ENCODE peak calls at places on chromosomes 5 and 9, in eight cellular contexts. H is GM20000; U is RWPE1; C is activated CD4-positive, alpha-beta T cell treated with anti-CD3 and anti-CD28 coated beads, Interleukin-2, amount 10 ng/mL, durations not matched to agents 7 days and 5 days; D is amniotic stem cell; M is hypothalamus; Y is Peyer's patch; K is adrenal gland. E is an unnamed sample.

GRCh38 chr9:112380771-112381181 is 868 bp downstream of the HSDL2 start:
- DNase-seq in D (no peak), K (no peak), Y (no peak), H (peak; percentile 20), M (no peak), C (no peak), U (no peak), E (no peak)

GRCh38 chr5:74918232-74918669 is 52.1 kb upstream of the FAM169A start:
- DNase-seq in C (no peak), D (no peak), H (no peak), K (no peak), U (no peak), M (no peak), Y (no peak), E (peak; percentile 64)

GRCh38 chr9:116238225-116238624 is 84.6 kb downstream of the PAPPA start:
- DNase-seq in U (peak; percentile 41), M (no peak), K (no peak), C (no peak), H (no peak), Y (no peak), D (peak; percentile 72), E (no peak)

GRCh38 chr9:134466869-134467616 is 140.8 kb downstream of the RXRA start:
- DNase-seq in Y (no peak), U (no peak), H (no peak), D (no peak), C (no peak), K (no peak), M (no peak), E (no peak)

GRCh38 chr9:103444157-103444556 is 449.0 kb downstream of the CYLC2 start:
- DNase-seq in U (no peak), M (no peak), D (no peak), K (no peak), Y (no peak), C (no peak), H (no peak), E (no peak)

GRCh38 chr5:177403194-177403825 is 2.8 kb upstream of the PFN3 start:
- DNase-seq in M (no peak), Y (peak; percentile 40), H (peak; percentile 76), D (no peak), C (peak; percentile 39), K (no peak), U (peak; percentile 69), E (no peak)

GRCh38 chr5:40288791-40289475 is 390.8 kb upstream of the PTGER4 start:
- DNase-seq in Y (no peak), K (no peak), D (no peak), M (no peak), H (no peak), U (no peak), C (no peak), E (no peak)

GRCh38 chr5:172801184-172801671 is 30.2 kb upstream of the DUSP1 start:
- DNase-seq in U (peak; percentile 94), Y (no peak), D (peak; percentile 87), C (no peak), H (no peak), K (no peak), M (no peak), E (no peak)

GRCh38 chr5:113205807-113206206 is 229.0 kb downstream of the TSSK1B start:
- DNase-seq in C (no peak), M (no peak), U (no peak), D (no peak), K (no peak), Y (no peak), H (no peak), E (peak; percentile 75)

GRCh38 chr9:137969008-137969407 is 91.4 kb downstream of the CACNA1B start:
- DNase-seq in C (no peak), M (no peak), U (no peak), Y (no peak), H (no peak), D (no peak), K (peak; percentile 5), E (no peak)

GRCh38 chr9:125462766-125463384 is 201.2 kb downstream of the GAPVD1 start:
- DNase-seq in U (no peak), K (no peak), M (no peak), D (no peak), H (no peak), Y (no peak), C (no peak), E (no peak)

GRCh38 chr9:92771309-92771708 is 6.7 kb upstream of the BICD2 start:
- DNase-seq in U (no peak), H (no peak), Y (no peak), C (no peak), D (no peak), M (no peak), K (no peak), E (no peak)

GRCh38 chr5:120778491-120779293 is 314.6 kb downstream of the PRR16 start:
- DNase-seq in M (no peak), D (peak; percentile 48), C (no peak), Y (no peak), K (no peak), U (no peak), H (no peak), E (no peak)

GRCh38 chr5:132883261-132883834 is 9.9 kb downstream of the LEAP2 start:
- DNase-seq in U (peak; percentile 69), Y (peak; percentile 31), K (peak; percentile 69), D (peak; percentile 55), C (peak; percentile 38), H (peak; percentile 43), M (peak; percentile 5), E (no peak)

GRCh38 chr5:180159756-180160155 is 49.3 kb downstream of the RASGEF1C start:
- DNase-seq in C (no peak), K (no peak), Y (no peak), D (no peak), H (no peak), M (no peak), U (no peak), E (peak; percentile 28)

GRCh38 chr5:42858031-42858643 is 46.4 kb upstream of the SELENOP start:
- DNase-seq in D (no peak), M (peak; percentile 13), K (no peak), Y (no peak), U (peak; percentile 26), H (no peak), C (no peak), E (no peak)

GRCh38 chr9:106718996-106719395 is 144.0 kb upstream of the ZNF462 start:
- DNase-seq in K (no peak), C (no peak), Y (no peak), M (no peak), U (peak; percentile 14), H (no peak), D (no peak), E (no peak)

GRCh38 chr9:76677481-76678055 is 86.7 kb upstream of the PCA3 start:
- DNase-seq in M (no peak), K (no peak), U (no peak), D (no peak), Y (no peak), H (no peak), C (no peak), E (no peak)

GRCh38 chr5:141951341-141951781 is 6.6 kb downstream of the PCDH12 start:
- DNase-seq in C (peak; percentile 22), K (peak; percentile 28), D (no peak), U (peak; percentile 34), H (peak; percentile 73), Y (no peak), M (no peak), E (no peak)

GRCh38 chr9:20811872-20812271 is 127.8 kb downstream of the FOCAD start:
- DNase-seq in K (no peak), C (no peak), U (no peak), H (no peak), D (no peak), Y (no peak), M (no peak), E (no peak)

GRCh38 chr9:5736563-5737346 is 96.2 kb downstream of the ERMP1 start:
- DNase-seq in C (no peak), K (no peak), M (no peak), D (no peak), U (no peak), Y (no peak), H (no peak), E (no peak)

GRCh38 chr5:76145945-76146344 is 62.8 kb downstream of the SV2C start:
- DNase-seq in U (no peak), D (no peak), C (peak; percentile 14), K (no peak), H (no peak), Y (no peak), M (no peak), E (no peak)

GRCh38 chr9:93183663-93184438 is at the start of gene WNK2:
- DNase-seq in D (no peak), U (peak; percentile 89), Y (no peak), H (peak; percentile 76), M (peak; percentile 52), C (peak; percentile 31), K (no peak), E (no peak)

GRCh38 chr5:35199886-35200285 is 30.4 kb downstream of the PRLR start:
- DNase-seq in U (no peak), D (no peak), H (no peak), C (no peak), K (no peak), Y (no peak), M (no peak), E (no peak)

GRCh38 chr9:131432597-131433301 is 38.9 kb downstream of the PRRC2B start:
- DNase-seq in K (peak; percentile 54), U (no peak), C (no peak), H (no peak), Y (no peak), M (no peak), D (peak; percentile 83), E (no peak)

GRCh38 chr5:172439785-172440480 is 14.4 kb downstream of the SH3PXD2B start:
- DNase-seq in H (no peak), M (peak; percentile 57), Y (no peak), U (no peak), K (peak; percentile 26), D (no peak), C (no peak), E (no peak)

GRCh38 chr5:41921874-41922273 is 3.2 kb upstream of the FBXO4 start:
- DNase-seq in U (peak; percentile 34), Y (no peak), C (no peak), M (no peak), K (no peak), D (peak; percentile 0), H (no peak), E (no peak)

GRCh38 chr9:124133752-124134151 is 122.2 kb downstream of the LHX2 start:
- DNase-seq in D (no peak), Y (no peak), U (no peak), K (peak; percentile 37), H (peak; percentile 24), C (peak; percentile 9), M (no peak), E (peak; percentile 54)

GRCh38 chr5:67350600-67351315 is 154.2 kb upstream of the CD180 start:
- DNase-seq in Y (peak; percentile 29), M (no peak), C (peak; percentile 30), D (no peak), U (no peak), H (no peak), K (no peak), E (no peak)

GRCh38 chr9:12657233-12657632 is 36.0 kb upstream of the TYRP1 start:
- DNase-seq in K (no peak), U (no peak), D (no peak), Y (no peak), M (no peak), C (no peak), H (no peak), E (no peak)

GRCh38 chr9:7405924-7406604 is 393.5 kb downstream of the DMAC1 start:
- DNase-seq in K (no peak), D (no peak), U (no peak), C (no peak), M (no peak), H (no peak), Y (no peak), E (no peak)

GRCh38 chr9:137030006-137030405 is 1.9 kb downstream of the FUT7 start:
- DNase-seq in H (no peak), U (no peak), K (no peak), M (no peak), Y (no peak), C (no peak), D (no peak), E (no peak)

GRCh38 chr9:112248722-112249121 is 73.6 kb upstream of the SUSD1 start:
- DNase-seq in U (peak; percentile 63), H (no peak), K (no peak), C (no peak), M (no peak), D (no peak), Y (no peak), E (no peak)

GRCh38 chr9:72442212-72442607 is 77.2 kb upstream of the ZFAND5 start:
- DNase-seq in Y (no peak), C (no peak), D (peak; percentile 53), U (peak; percentile 89), H (no peak), K (no peak), M (no peak), E (no peak)

E was measured in left lobe of liver.